ENCODE peak calls at places on chromosomes 1 and 21, in six cellular contexts. One of them, this sample, is unnamed.

GRCh38 chr21:27315373-27315772 is 348.5 kb upstream of the ADAMTS5 start:
- DNase-seq in stimulated activated CD4-positive, alpha-beta T cell treated with anti-CD3 and anti-CD28 coated beads, TNF-alpha, amount 100 ng/mL, for 4 hours: no peak
- DNase-seq in mucosa of gallbladder: no peak
- DNase-seq in kidney glomerular epithelial cell: no peak
- DNase-seq in NCI-H510A treated with DMSO at 0.1 percent for 48 hours: no peak
- DNase-seq in mucosa of descending colon: no peak
- DNase-seq in this sample: no peak

GRCh38 chr1:154344977-154345837 is 19.9 kb downstream of the ATP8B2 start:
- DNase-seq in stimulated activated CD4-positive, alpha-beta T cell treated with anti-CD3 and anti-CD28 coated beads, TNF-alpha, amount 100 ng/mL, for 4 hours: peak
- DNase-seq in mucosa of gallbladder: no peak
- DNase-seq in kidney glomerular epithelial cell: no peak
- DNase-seq in NCI-H510A treated with DMSO at 0.1 percent for 48 hours: peak
- DNase-seq in mucosa of descending colon: peak
- DNase-seq in this sample: no peak

GRCh38 chr1:163161841-163162240 is 40.9 kb downstream of the RGS5 start:
- DNase-seq in stimulated activated CD4-positive, alpha-beta T cell treated with anti-CD3 and anti-CD28 coated beads, TNF-alpha, amount 100 ng/mL, for 4 hours: no peak
- DNase-seq in mucosa of gallbladder: no peak
- DNase-seq in kidney glomerular epithelial cell: no peak
- DNase-seq in NCI-H510A treated with DMSO at 0.1 percent for 48 hours: no peak
- DNase-seq in mucosa of descending colon: no peak
- DNase-seq in this sample: no peak

GRCh38 chr1:226444901-226445300 is 37.0 kb upstream of the PARP1 start:
- DNase-seq in stimulated activated CD4-positive, alpha-beta T cell treated with anti-CD3 and anti-CD28 coated beads, TNF-alpha, amount 100 ng/mL, for 4 hours: peak
- DNase-seq in mucosa of gallbladder: peak
- DNase-seq in kidney glomerular epithelial cell: no peak
- DNase-seq in NCI-H510A treated with DMSO at 0.1 percent for 48 hours: no peak
- DNase-seq in mucosa of descending colon: peak
- DNase-seq in this sample: no peak

GRCh38 chr1:175520186-175520585 is 223.2 kb downstream of the TNR start:
- DNase-seq in stimulated activated CD4-positive, alpha-beta T cell treated with anti-CD3 and anti-CD28 coated beads, TNF-alpha, amount 100 ng/mL, for 4 hours: no peak
- DNase-seq in mucosa of gallbladder: peak
- DNase-seq in kidney glomerular epithelial cell: peak
- DNase-seq in NCI-H510A treated with DMSO at 0.1 percent for 48 hours: peak
- DNase-seq in mucosa of descending colon: peak
- DNase-seq in this sample: no peak

GRCh38 chr1:209411491-209411929 is 172.0 kb upstream of the CAMK1G start:
- DNase-seq in stimulated activated CD4-positive, alpha-beta T cell treated with anti-CD3 and anti-CD28 coated beads, TNF-alpha, amount 100 ng/mL, for 4 hours: no peak
- DNase-seq in mucosa of gallbladder: peak
- DNase-seq in kidney glomerular epithelial cell: no peak
- DNase-seq in NCI-H510A treated with DMSO at 0.1 percent for 48 hours: no peak
- DNase-seq in mucosa of descending colon: no peak
- DNase-seq in this sample: no peak

GRCh38 chr1:24594328-24594598 is 38.4 kb downstream of the NCMAP start:
- DNase-seq in stimulated activated CD4-positive, alpha-beta T cell treated with anti-CD3 and anti-CD28 coated beads, TNF-alpha, amount 100 ng/mL, for 4 hours: no peak
- DNase-seq in mucosa of gallbladder: peak
- DNase-seq in kidney glomerular epithelial cell: no peak
- DNase-seq in NCI-H510A treated with DMSO at 0.1 percent for 48 hours: peak
- DNase-seq in mucosa of descending colon: no peak
- DNase-seq in this sample: no peak

GRCh38 chr1:2078170-2078569 is 28.0 kb downstream of the PRKCZ start:
- DNase-seq in stimulated activated CD4-positive, alpha-beta T cell treated with anti-CD3 and anti-CD28 coated beads, TNF-alpha, amount 100 ng/mL, for 4 hours: no peak
- DNase-seq in mucosa of gallbladder: no peak
- DNase-seq in kidney glomerular epithelial cell: no peak
- DNase-seq in NCI-H510A treated with DMSO at 0.1 percent for 48 hours: no peak
- DNase-seq in mucosa of descending colon: no peak
- DNase-seq in this sample: no peak

GRCh38 chr1:145845514-145846161 is at the start of gene NUDT17:
- DNase-seq in stimulated activated CD4-positive, alpha-beta T cell treated with anti-CD3 and anti-CD28 coated beads, TNF-alpha, amount 100 ng/mL, for 4 hours: peak
- DNase-seq in mucosa of gallbladder: peak
- DNase-seq in kidney glomerular epithelial cell: peak
- DNase-seq in NCI-H510A treated with DMSO at 0.1 percent for 48 hours: peak
- DNase-seq in mucosa of descending colon: peak
- DNase-seq in this sample: no peak

GRCh38 chr1:15204931-15205330 is 42.1 kb upstream of the FHAD1 start:
- DNase-seq in stimulated activated CD4-positive, alpha-beta T cell treated with anti-CD3 and anti-CD28 coated beads, TNF-alpha, amount 100 ng/mL, for 4 hours: no peak
- DNase-seq in mucosa of gallbladder: no peak
- DNase-seq in kidney glomerular epithelial cell: no peak
- DNase-seq in NCI-H510A treated with DMSO at 0.1 percent for 48 hours: no peak
- DNase-seq in mucosa of descending colon: no peak
- DNase-seq in this sample: no peak

GRCh38 chr1:221286399-221286798 is 407.2 kb downstream of the HLX start:
- DNase-seq in stimulated activated CD4-positive, alpha-beta T cell treated with anti-CD3 and anti-CD28 coated beads, TNF-alpha, amount 100 ng/mL, for 4 hours: no peak
- DNase-seq in mucosa of gallbladder: no peak
- DNase-seq in kidney glomerular epithelial cell: no peak
- DNase-seq in NCI-H510A treated with DMSO at 0.1 percent for 48 hours: no peak
- DNase-seq in mucosa of descending colon: no peak
- DNase-seq in this sample: no peak

GRCh38 chr1:115063238-115063901 is 25.9 kb downstream of the TSPAN2 start:
- DNase-seq in stimulated activated CD4-positive, alpha-beta T cell treated with anti-CD3 and anti-CD28 coated beads, TNF-alpha, amount 100 ng/mL, for 4 hours: no peak
- DNase-seq in mucosa of gallbladder: no peak
- DNase-seq in kidney glomerular epithelial cell: no peak
- DNase-seq in NCI-H510A treated with DMSO at 0.1 percent for 48 hours: no peak
- DNase-seq in mucosa of descending colon: no peak
- DNase-seq in this sample: no peak

GRCh38 chr1:206908038-206908437 is 10.8 kb downstream of the IL24 start:
- DNase-seq in stimulated activated CD4-positive, alpha-beta T cell treated with anti-CD3 and anti-CD28 coated beads, TNF-alpha, amount 100 ng/mL, for 4 hours: no peak
- DNase-seq in mucosa of gallbladder: no peak
- DNase-seq in kidney glomerular epithelial cell: no peak
- DNase-seq in NCI-H510A treated with DMSO at 0.1 percent for 48 hours: no peak
- DNase-seq in mucosa of descending colon: no peak
- DNase-seq in this sample: no peak

GRCh38 chr1:31830511-31830910 is 14.7 kb upstream of the SPOCD1 start:
- DNase-seq in stimulated activated CD4-positive, alpha-beta T cell treated with anti-CD3 and anti-CD28 coated beads, TNF-alpha, amount 100 ng/mL, for 4 hours: no peak
- DNase-seq in mucosa of gallbladder: no peak
- DNase-seq in kidney glomerular epithelial cell: no peak
- DNase-seq in NCI-H510A treated with DMSO at 0.1 percent for 48 hours: peak
- DNase-seq in mucosa of descending colon: no peak
- DNase-seq in this sample: no peak

GRCh38 chr1:156126043-156126700 is 11.7 kb downstream of the LMNA start:
- DNase-seq in stimulated activated CD4-positive, alpha-beta T cell treated with anti-CD3 and anti-CD28 coated beads, TNF-alpha, amount 100 ng/mL, for 4 hours: no peak
- DNase-seq in mucosa of gallbladder: peak
- DNase-seq in kidney glomerular epithelial cell: peak
- DNase-seq in NCI-H510A treated with DMSO at 0.1 percent for 48 hours: no peak
- DNase-seq in mucosa of descending colon: peak
- DNase-seq in this sample: peak

GRCh38 chr1:246647113-246647512 is 77.1 kb upstream of the SCCPDH start:
- DNase-seq in stimulated activated CD4-positive, alpha-beta T cell treated with anti-CD3 and anti-CD28 coated beads, TNF-alpha, amount 100 ng/mL, for 4 hours: no peak
- DNase-seq in mucosa of gallbladder: peak
- DNase-seq in kidney glomerular epithelial cell: no peak
- DNase-seq in NCI-H510A treated with DMSO at 0.1 percent for 48 hours: no peak
- DNase-seq in mucosa of descending colon: peak
- DNase-seq in this sample: peak

GRCh38 chr1:226195144-226195543 is 8.6 kb upstream of the ACBD3 start:
- DNase-seq in stimulated activated CD4-positive, alpha-beta T cell treated with anti-CD3 and anti-CD28 coated beads, TNF-alpha, amount 100 ng/mL, for 4 hours: no peak
- DNase-seq in mucosa of gallbladder: no peak
- DNase-seq in kidney glomerular epithelial cell: no peak
- DNase-seq in NCI-H510A treated with DMSO at 0.1 percent for 48 hours: no peak
- DNase-seq in mucosa of descending colon: no peak
- DNase-seq in this sample: no peak

GRCh38 chr1:90114521-90115141 is 119.7 kb downstream of the ZNF326 start:
- DNase-seq in stimulated activated CD4-positive, alpha-beta T cell treated with anti-CD3 and anti-CD28 coated beads, TNF-alpha, amount 100 ng/mL, for 4 hours: no peak
- DNase-seq in mucosa of gallbladder: no peak
- DNase-seq in kidney glomerular epithelial cell: peak
- DNase-seq in NCI-H510A treated with DMSO at 0.1 percent for 48 hours: peak
- DNase-seq in mucosa of descending colon: peak
- DNase-seq in this sample: peak